ENCODE peak calls at places on chromosome 19, in ten cellular contexts. One of them, this sample, is unnamed.

GRCh38 chr19:38361633-38362075 is 12.7 kb upstream of the PSMD8 start:
- DNase-seq in stomach: peak; percentile 77
- DNase-seq in NCI-H2081: peak; percentile 61
- DNase-seq in head of caudate nucleus: peak; percentile 59
- DNase-seq in HL-60: peak; percentile 42
- DNase-seq in activated gamma-delta T cell treated with Interleukin-2 at 50 U/mL for 16 hours: peak; percentile 46
- DNase-seq in effector memory CD8-positive, alpha-beta T cell: peak; percentile 39
- DNase-seq in T-helper 2 cell: peak; percentile 62
- DNase-seq in neural crest cell: peak; percentile 65
- DNase-seq in activated CD4-positive, alpha-beta T cell treated with anti-CD3 and anti-CD28 coated beads, Interleukin-2, amount 10 ng/mL, durations not matched to agents 7 days and 5 days: peak; percentile 78
- DNase-seq in this sample: peak; percentile 62

GRCh38 chr19:11166281-11167142 is 10.9 kb upstream of the SPC24 start:
- DNase-seq in stomach: no peak
- DNase-seq in NCI-H2081: no peak
- DNase-seq in head of caudate nucleus: no peak
- DNase-seq in HL-60: no peak
- DNase-seq in activated gamma-delta T cell treated with Interleukin-2 at 50 U/mL for 16 hours: no peak
- DNase-seq in effector memory CD8-positive, alpha-beta T cell: no peak
- DNase-seq in T-helper 2 cell: no peak
- DNase-seq in neural crest cell: no peak
- DNase-seq in activated CD4-positive, alpha-beta T cell treated with anti-CD3 and anti-CD28 coated beads, Interleukin-2, amount 10 ng/mL, durations not matched to agents 7 days and 5 days: no peak
- DNase-seq in this sample: no peak

GRCh38 chr19:21587117-21587461 is 81.7 kb downstream of the ZNF429 start:
- DNase-seq in stomach: no peak
- DNase-seq in NCI-H2081: no peak
- DNase-seq in head of caudate nucleus: peak; percentile 3
- DNase-seq in HL-60: no peak
- DNase-seq in activated gamma-delta T cell treated with Interleukin-2 at 50 U/mL for 16 hours: no peak
- DNase-seq in effector memory CD8-positive, alpha-beta T cell: no peak
- DNase-seq in T-helper 2 cell: no peak
- DNase-seq in neural crest cell: no peak
- DNase-seq in activated CD4-positive, alpha-beta T cell treated with anti-CD3 and anti-CD28 coated beads, Interleukin-2, amount 10 ng/mL, durations not matched to agents 7 days and 5 days: no peak
- DNase-seq in this sample: no peak

GRCh38 chr19:39082745-39083598 is 1.2 kb upstream of the ACP7 start:
- DNase-seq in stomach: no peak
- DNase-seq in NCI-H2081: no peak
- DNase-seq in head of caudate nucleus: peak; percentile 16
- DNase-seq in HL-60: no peak
- DNase-seq in activated gamma-delta T cell treated with Interleukin-2 at 50 U/mL for 16 hours: no peak
- DNase-seq in effector memory CD8-positive, alpha-beta T cell: peak; percentile 6
- DNase-seq in T-helper 2 cell: no peak
- DNase-seq in neural crest cell: no peak
- DNase-seq in activated CD4-positive, alpha-beta T cell treated with anti-CD3 and anti-CD28 coated beads, Interleukin-2, amount 10 ng/mL, durations not matched to agents 7 days and 5 days: no peak
- DNase-seq in this sample: no peak

GRCh38 chr19:2469102-2469914 is 6.6 kb upstream of the GADD45B start:
- DNase-seq in stomach: no peak
- DNase-seq in NCI-H2081: no peak
- DNase-seq in head of caudate nucleus: no peak
- DNase-seq in HL-60: no peak
- DNase-seq in activated gamma-delta T cell treated with Interleukin-2 at 50 U/mL for 16 hours: no peak
- DNase-seq in effector memory CD8-positive, alpha-beta T cell: no peak
- DNase-seq in T-helper 2 cell: no peak
- DNase-seq in neural crest cell: no peak
- DNase-seq in activated CD4-positive, alpha-beta T cell treated with anti-CD3 and anti-CD28 coated beads, Interleukin-2, amount 10 ng/mL, durations not matched to agents 7 days and 5 days: peak; percentile 29
- DNase-seq in this sample: no peak

GRCh38 chr19:48868196-48868886 is at the start of gene PLEKHA4:
- DNase-seq in stomach: peak; percentile 54
- DNase-seq in NCI-H2081: no peak
- DNase-seq in head of caudate nucleus: no peak
- DNase-seq in HL-60: no peak
- DNase-seq in activated gamma-delta T cell treated with Interleukin-2 at 50 U/mL for 16 hours: no peak
- DNase-seq in effector memory CD8-positive, alpha-beta T cell: no peak
- DNase-seq in T-helper 2 cell: no peak
- DNase-seq in neural crest cell: no peak
- DNase-seq in activated CD4-positive, alpha-beta T cell treated with anti-CD3 and anti-CD28 coated beads, Interleukin-2, amount 10 ng/mL, durations not matched to agents 7 days and 5 days: no peak
- DNase-seq in this sample: peak; percentile 29

GRCh38 chr19:1012334-1012733 is 8.6 kb downstream of the TMEM259 start:
- DNase-seq in stomach: no peak
- DNase-seq in NCI-H2081: no peak
- DNase-seq in head of caudate nucleus: no peak
- DNase-seq in HL-60: no peak
- DNase-seq in activated gamma-delta T cell treated with Interleukin-2 at 50 U/mL for 16 hours: no peak
- DNase-seq in effector memory CD8-positive, alpha-beta T cell: no peak
- DNase-seq in T-helper 2 cell: no peak
- DNase-seq in neural crest cell: no peak
- DNase-seq in activated CD4-positive, alpha-beta T cell treated with anti-CD3 and anti-CD28 coated beads, Interleukin-2, amount 10 ng/mL, durations not matched to agents 7 days and 5 days: no peak
- DNase-seq in this sample: no peak

GRCh38 chr19:10424011-10424637 is 3.8 kb downstream of the PDE4A start:
- DNase-seq in stomach: peak; percentile 87
- DNase-seq in NCI-H2081: peak; percentile 62
- DNase-seq in head of caudate nucleus: peak; percentile 79
- DNase-seq in HL-60: peak; percentile 63
- DNase-seq in activated gamma-delta T cell treated with Interleukin-2 at 50 U/mL for 16 hours: peak; percentile 51
- DNase-seq in effector memory CD8-positive, alpha-beta T cell: peak; percentile 56
- DNase-seq in T-helper 2 cell: peak; percentile 54
- DNase-seq in neural crest cell: peak; percentile 89
- DNase-seq in activated CD4-positive, alpha-beta T cell treated with anti-CD3 and anti-CD28 coated beads, Interleukin-2, amount 10 ng/mL, durations not matched to agents 7 days and 5 days: peak; percentile 67
- DNase-seq in this sample: peak; percentile 69

GRCh38 chr19:33427801-33428626 is 54.5 kb downstream of the CEBPG start:
- DNase-seq in stomach: no peak
- DNase-seq in NCI-H2081: no peak
- DNase-seq in head of caudate nucleus: no peak
- DNase-seq in HL-60: no peak
- DNase-seq in activated gamma-delta T cell treated with Interleukin-2 at 50 U/mL for 16 hours: no peak
- DNase-seq in effector memory CD8-positive, alpha-beta T cell: no peak
- DNase-seq in T-helper 2 cell: no peak
- DNase-seq in neural crest cell: no peak
- DNase-seq in activated CD4-positive, alpha-beta T cell treated with anti-CD3 and anti-CD28 coated beads, Interleukin-2, amount 10 ng/mL, durations not matched to agents 7 days and 5 days: no peak
- DNase-seq in this sample: no peak

GRCh38 chr19:54209748-54210494 is 9.3 kb downstream of the RPS9 start:
- DNase-seq in stomach: peak; percentile 97
- DNase-seq in NCI-H2081: peak; percentile 80
- DNase-seq in head of caudate nucleus: no peak
- DNase-seq in HL-60: peak; percentile 55
- DNase-seq in activated gamma-delta T cell treated with Interleukin-2 at 50 U/mL for 16 hours: no peak
- DNase-seq in effector memory CD8-positive, alpha-beta T cell: peak; percentile 45
- DNase-seq in T-helper 2 cell: no peak
- DNase-seq in neural crest cell: no peak
- DNase-seq in activated CD4-positive, alpha-beta T cell treated with anti-CD3 and anti-CD28 coated beads, Interleukin-2, amount 10 ng/mL, durations not matched to agents 7 days and 5 days: no peak
- DNase-seq in this sample: peak; percentile 96

GRCh38 chr19:56899943-56900342 is 59.4 kb upstream of the PEG3 start:
- DNase-seq in stomach: no peak
- DNase-seq in NCI-H2081: no peak
- DNase-seq in head of caudate nucleus: no peak
- DNase-seq in HL-60: no peak
- DNase-seq in activated gamma-delta T cell treated with Interleukin-2 at 50 U/mL for 16 hours: no peak
- DNase-seq in effector memory CD8-positive, alpha-beta T cell: no peak
- DNase-seq in T-helper 2 cell: no peak
- DNase-seq in neural crest cell: no peak
- DNase-seq in activated CD4-positive, alpha-beta T cell treated with anti-CD3 and anti-CD28 coated beads, Interleukin-2, amount 10 ng/mL, durations not matched to agents 7 days and 5 days: no peak
- DNase-seq in this sample: no peak

GRCh38 chr19:28700176-28700575 is 512.8 kb downstream of the UQCRFS1 start:
- DNase-seq in stomach: no peak
- DNase-seq in NCI-H2081: no peak
- DNase-seq in head of caudate nucleus: no peak
- DNase-seq in HL-60: no peak
- DNase-seq in activated gamma-delta T cell treated with Interleukin-2 at 50 U/mL for 16 hours: no peak
- DNase-seq in effector memory CD8-positive, alpha-beta T cell: no peak
- DNase-seq in T-helper 2 cell: no peak
- DNase-seq in neural crest cell: no peak
- DNase-seq in activated CD4-positive, alpha-beta T cell treated with anti-CD3 and anti-CD28 coated beads, Interleukin-2, amount 10 ng/mL, durations not matched to agents 7 days and 5 days: no peak
- DNase-seq in this sample: no peak

GRCh38 chr19:32223595-32224370 is 121.6 kb upstream of the ZNF507 start:
- DNase-seq in stomach: no peak
- DNase-seq in NCI-H2081: no peak
- DNase-seq in head of caudate nucleus: no peak
- DNase-seq in HL-60: no peak
- DNase-seq in activated gamma-delta T cell treated with Interleukin-2 at 50 U/mL for 16 hours: no peak
- DNase-seq in effector memory CD8-positive, alpha-beta T cell: no peak
- DNase-seq in T-helper 2 cell: no peak
- DNase-seq in neural crest cell: no peak
- DNase-seq in activated CD4-positive, alpha-beta T cell treated with anti-CD3 and anti-CD28 coated beads, Interleukin-2, amount 10 ng/mL, durations not matched to agents 7 days and 5 days: no peak
- DNase-seq in this sample: no peak

GRCh38 chr19:19816679-19817078 is 4.9 kb downstream of the ZNF506 start:
- DNase-seq in stomach: no peak
- DNase-seq in NCI-H2081: no peak
- DNase-seq in head of caudate nucleus: no peak
- DNase-seq in HL-60: no peak
- DNase-seq in activated gamma-delta T cell treated with Interleukin-2 at 50 U/mL for 16 hours: no peak
- DNase-seq in effector memory CD8-positive, alpha-beta T cell: no peak
- DNase-seq in T-helper 2 cell: no peak
- DNase-seq in neural crest cell: no peak
- DNase-seq in activated CD4-positive, alpha-beta T cell treated with anti-CD3 and anti-CD28 coated beads, Interleukin-2, amount 10 ng/mL, durations not matched to agents 7 days and 5 days: no peak
- DNase-seq in this sample: no peak

GRCh38 chr19:11261902-11262839 is at the start of gene DOCK6:
- DNase-seq in stomach: peak; percentile 58
- DNase-seq in NCI-H2081: no peak
- DNase-seq in head of caudate nucleus: no peak
- DNase-seq in HL-60: no peak
- DNase-seq in activated gamma-delta T cell treated with Interleukin-2 at 50 U/mL for 16 hours: no peak
- DNase-seq in effector memory CD8-positive, alpha-beta T cell: no peak
- DNase-seq in T-helper 2 cell: no peak
- DNase-seq in neural crest cell: peak; percentile 38
- DNase-seq in activated CD4-positive, alpha-beta T cell treated with anti-CD3 and anti-CD28 coated beads, Interleukin-2, amount 10 ng/mL, durations not matched to agents 7 days and 5 days: no peak
- DNase-seq in this sample: peak; percentile 41

GRCh38 chr19:3243851-3244700 is 19.6 kb downstream of the CELF5 start:
- DNase-seq in stomach: peak; percentile 27
- DNase-seq in NCI-H2081: no peak
- DNase-seq in head of caudate nucleus: no peak
- DNase-seq in HL-60: peak; percentile 45
- DNase-seq in activated gamma-delta T cell treated with Interleukin-2 at 50 U/mL for 16 hours: peak; percentile 41
- DNase-seq in effector memory CD8-positive, alpha-beta T cell: peak; percentile 24
- DNase-seq in T-helper 2 cell: peak; percentile 17
- DNase-seq in neural crest cell: peak; percentile 75
- DNase-seq in activated CD4-positive, alpha-beta T cell treated with anti-CD3 and anti-CD28 coated beads, Interleukin-2, amount 10 ng/mL, durations not matched to agents 7 days and 5 days: peak; percentile 76
- DNase-seq in this sample: peak; percentile 25

GRCh38 chr19:35911790-35912189 is 3.7 kb upstream of the TYROBP start:
- DNase-seq in stomach: peak; percentile 83
- DNase-seq in NCI-H2081: no peak
- DNase-seq in head of caudate nucleus: no peak
- DNase-seq in HL-60: no peak
- DNase-seq in activated gamma-delta T cell treated with Interleukin-2 at 50 U/mL for 16 hours: no peak
- DNase-seq in effector memory CD8-positive, alpha-beta T cell: no peak
- DNase-seq in T-helper 2 cell: no peak
- DNase-seq in neural crest cell: no peak
- DNase-seq in activated CD4-positive, alpha-beta T cell treated with anti-CD3 and anti-CD28 coated beads, Interleukin-2, amount 10 ng/mL, durations not matched to agents 7 days and 5 days: no peak
- DNase-seq in this sample: no peak

GRCh38 chr19:30662211-30662861 is 290.2 kb downstream of the ZNF536 start:
- DNase-seq in stomach: peak; percentile 22
- DNase-seq in NCI-H2081: no peak
- DNase-seq in head of caudate nucleus: no peak
- DNase-seq in HL-60: no peak
- DNase-seq in activated gamma-delta T cell treated with Interleukin-2 at 50 U/mL for 16 hours: no peak
- DNase-seq in effector memory CD8-positive, alpha-beta T cell: no peak
- DNase-seq in T-helper 2 cell: no peak
- DNase-seq in neural crest cell: no peak
- DNase-seq in activated CD4-positive, alpha-beta T cell treated with anti-CD3 and anti-CD28 coated beads, Interleukin-2, amount 10 ng/mL, durations not matched to agents 7 days and 5 days: no peak
- DNase-seq in this sample: peak; percentile 3

GRCh38 chr19:1599460-1599846 is 5.8 kb downstream of the UQCR11 start:
- DNase-seq in stomach: no peak
- DNase-seq in NCI-H2081: no peak
- DNase-seq in head of caudate nucleus: no peak
- DNase-seq in HL-60: no peak
- DNase-seq in activated gamma-delta T cell treated with Interleukin-2 at 50 U/mL for 16 hours: no peak
- DNase-seq in effector memory CD8-positive, alpha-beta T cell: no peak
- DNase-seq in T-helper 2 cell: no peak
- DNase-seq in neural crest cell: no peak
- DNase-seq in activated CD4-positive, alpha-beta T cell treated with anti-CD3 and anti-CD28 coated beads, Interleukin-2, amount 10 ng/mL, durations not matched to agents 7 days and 5 days: no peak
- DNase-seq in this sample: no peak

GRCh38 chr19:23002690-23003422 is at the start of gene ZNF728:
- DNase-seq in stomach: no peak
- DNase-seq in NCI-H2081: no peak
- DNase-seq in head of caudate nucleus: peak; percentile 25
- DNase-seq in HL-60: no peak
- DNase-seq in activated gamma-delta T cell treated with Interleukin-2 at 50 U/mL for 16 hours: no peak
- DNase-seq in effector memory CD8-positive, alpha-beta T cell: no peak
- DNase-seq in T-helper 2 cell: no peak
- DNase-seq in neural crest cell: no peak
- DNase-seq in activated CD4-positive, alpha-beta T cell treated with anti-CD3 and anti-CD28 coated beads, Interleukin-2, amount 10 ng/mL, durations not matched to agents 7 days and 5 days: no peak
- DNase-seq in this sample: no peak

GRCh38 chr19:22422220-22422619 is at the start of gene ZNF98:
- DNase-seq in stomach: no peak
- DNase-seq in NCI-H2081: no peak
- DNase-seq in head of caudate nucleus: peak; percentile 8
- DNase-seq in HL-60: no peak
- DNase-seq in activated gamma-delta T cell treated with Interleukin-2 at 50 U/mL for 16 hours: no peak
- DNase-seq in effector memory CD8-positive, alpha-beta T cell: no peak
- DNase-seq in T-helper 2 cell: no peak
- DNase-seq in neural crest cell: no peak
- DNase-seq in activated CD4-positive, alpha-beta T cell treated with anti-CD3 and anti-CD28 coated beads, Interleukin-2, amount 10 ng/mL, durations not matched to agents 7 days and 5 days: no peak
- DNase-seq in this sample: no peak

GRCh38 chr19:56076413-56076998 is 44.6 kb downstream of the ZNF787 start:
- DNase-seq in stomach: peak; percentile 72
- DNase-seq in NCI-H2081: peak; percentile 20
- DNase-seq in head of caudate nucleus: no peak
- DNase-seq in HL-60: peak; percentile 57
- DNase-seq in activated gamma-delta T cell treated with Interleukin-2 at 50 U/mL for 16 hours: peak; percentile 38
- DNase-seq in effector memory CD8-positive, alpha-beta T cell: peak; percentile 44
- DNase-seq in T-helper 2 cell: no peak
- DNase-seq in neural crest cell: peak; percentile 76
- DNase-seq in activated CD4-positive, alpha-beta T cell treated with anti-CD3 and anti-CD28 coated beads, Interleukin-2, amount 10 ng/mL, durations not matched to agents 7 days and 5 days: peak; percentile 41
- DNase-seq in this sample: peak; percentile 60

GRCh38 chr19:55247621-55248099 is 11.2 kb downstream of the PPP6R1 start:
- DNase-seq in stomach: no peak
- DNase-seq in NCI-H2081: no peak
- DNase-seq in head of caudate nucleus: no peak
- DNase-seq in HL-60: peak; percentile 72
- DNase-seq in activated gamma-delta T cell treated with Interleukin-2 at 50 U/mL for 16 hours: no peak
- DNase-seq in effector memory CD8-positive, alpha-beta T cell: no peak
- DNase-seq in T-helper 2 cell: no peak
- DNase-seq in neural crest cell: no peak
- DNase-seq in activated CD4-positive, alpha-beta T cell treated with anti-CD3 and anti-CD28 coated beads, Interleukin-2, amount 10 ng/mL, durations not matched to agents 7 days and 5 days: no peak
- DNase-seq in this sample: peak; percentile 63

GRCh38 chr19:1226522-1227312 is 11.1 kb downstream of the CBARP start:
- DNase-seq in stomach: no peak
- DNase-seq in NCI-H2081: no peak
- DNase-seq in head of caudate nucleus: no peak
- DNase-seq in HL-60: no peak
- DNase-seq in activated gamma-delta T cell treated with Interleukin-2 at 50 U/mL for 16 hours: no peak
- DNase-seq in effector memory CD8-positive, alpha-beta T cell: no peak
- DNase-seq in T-helper 2 cell: no peak
- DNase-seq in neural crest cell: no peak
- DNase-seq in activated CD4-positive, alpha-beta T cell treated with anti-CD3 and anti-CD28 coated beads, Interleukin-2, amount 10 ng/mL, durations not matched to agents 7 days and 5 days: no peak
- DNase-seq in this sample: no peak

GRCh38 chr19:1259873-1260748 is 9.0 kb upstream of the CIRBP start:
- DNase-seq in stomach: no peak
- DNase-seq in NCI-H2081: no peak
- DNase-seq in head of caudate nucleus: no peak
- DNase-seq in HL-60: no peak
- DNase-seq in activated gamma-delta T cell treated with Interleukin-2 at 50 U/mL for 16 hours: peak; percentile 50
- DNase-seq in effector memory CD8-positive, alpha-beta T cell: peak; percentile 43
- DNase-seq in T-helper 2 cell: peak; percentile 40
- DNase-seq in neural crest cell: no peak
- DNase-seq in activated CD4-positive, alpha-beta T cell treated with anti-CD3 and anti-CD28 coated beads, Interleukin-2, amount 10 ng/mL, durations not matched to agents 7 days and 5 days: peak; percentile 54
- DNase-seq in this sample: peak; percentile 36

GRCh38 chr19:42062381-42062780 is 7.6 kb downstream of the GRIK5 start:
- DNase-seq in stomach: no peak
- DNase-seq in NCI-H2081: no peak
- DNase-seq in head of caudate nucleus: no peak
- DNase-seq in HL-60: no peak
- DNase-seq in activated gamma-delta T cell treated with Interleukin-2 at 50 U/mL for 16 hours: no peak
- DNase-seq in effector memory CD8-positive, alpha-beta T cell: no peak
- DNase-seq in T-helper 2 cell: no peak
- DNase-seq in neural crest cell: no peak
- DNase-seq in activated CD4-positive, alpha-beta T cell treated with anti-CD3 and anti-CD28 coated beads, Interleukin-2, amount 10 ng/mL, durations not matched to agents 7 days and 5 days: no peak
- DNase-seq in this sample: no peak

GRCh38 chr19:1089891-1090290 is 5.3 kb downstream of the POLR2E start:
- DNase-seq in stomach: no peak
- DNase-seq in NCI-H2081: no peak
- DNase-seq in head of caudate nucleus: no peak
- DNase-seq in HL-60: no peak
- DNase-seq in activated gamma-delta T cell treated with Interleukin-2 at 50 U/mL for 16 hours: no peak
- DNase-seq in effector memory CD8-positive, alpha-beta T cell: no peak
- DNase-seq in T-helper 2 cell: no peak
- DNase-seq in neural crest cell: no peak
- DNase-seq in activated CD4-positive, alpha-beta T cell treated with anti-CD3 and anti-CD28 coated beads, Interleukin-2, amount 10 ng/mL, durations not matched to agents 7 days and 5 days: no peak
- DNase-seq in this sample: no peak

GRCh38 chr19:6060600-6061391 is 49.5 kb downstream of the RFX2 start:
- DNase-seq in stomach: no peak
- DNase-seq in NCI-H2081: no peak
- DNase-seq in head of caudate nucleus: no peak
- DNase-seq in HL-60: no peak
- DNase-seq in activated gamma-delta T cell treated with Interleukin-2 at 50 U/mL for 16 hours: peak; percentile 35
- DNase-seq in effector memory CD8-positive, alpha-beta T cell: no peak
- DNase-seq in T-helper 2 cell: peak; percentile 42
- DNase-seq in neural crest cell: no peak
- DNase-seq in activated CD4-positive, alpha-beta T cell treated with anti-CD3 and anti-CD28 coated beads, Interleukin-2, amount 10 ng/mL, durations not matched to agents 7 days and 5 days: no peak
- DNase-seq in this sample: no peak